ENCODE peak calls at places on chromosome X, in five cellular contexts. V is SW480; Y is epithelial cell of esophagus; Q is stimulated activated CD4-positive, alpha-beta T cell treated with anti-CD3 and anti-CD28 coated beads, Interleukin-1b, Interleukin-23, amount 100 ng/mL, for 24 hours; A is activated CD4-positive, alpha-beta T cell treated with anti-CD3 and anti-CD28 coated beads, Interleukin-2, amount 50 U/mL, for 24 hours. W is an unnamed sample.

GRCh38 chrX:3468031-3468430 is 121.6 kb upstream of the MXRA5 start:
- DNase-seq in V (no peak), Y (no peak), Q (no peak), A (no peak), W (no peak)

GRCh38 chrX:63750846-63751245 is 34.2 kb downstream of the ARHGEF9 start:
- DNase-seq in V (no peak), Y (no peak), Q (no peak), A (no peak), W (no peak)

GRCh38 chrX:119682019-119682989 is 10.7 kb downstream of the SEPTIN6 start:
- DNase-seq in V (no peak), Y (no peak), Q (no peak), A (no peak), W (no peak)

GRCh38 chrX:68439341-68439740 is 6.0 kb upstream of the OPHN1 start:
- DNase-seq in V (no peak), Y (no peak), Q (no peak), A (no peak), W (no peak)

GRCh38 chrX:97372006-97372766 is 488.5 kb downstream of the RPA4 start:
- DNase-seq in V (no peak), Y (no peak), Q (no peak), A (no peak), W (no peak)

GRCh38 chrX:107747596-107748161 is 27.9 kb downstream of the TSC22D3 start:
- DNase-seq in V (peak; percentile 81), Y (peak; percentile 84), Q (no peak), A (no peak), W (no peak)

GRCh38 chrX:140918398-140919043 is 83.9 kb upstream of the SPANXB1 start:
- DNase-seq in V (peak; percentile 49), Y (peak; percentile 64), Q (no peak), A (no peak), W (peak; percentile 64)

GRCh38 chrX:4622768-4623167 is 909.3 kb upstream of the PRKX start:
- DNase-seq in V (no peak), Y (no peak), Q (no peak), A (no peak), W (no peak)

GRCh38 chrX:10085223-10085622 is 71.6 kb upstream of the CLCN4 start:
- DNase-seq in V (no peak), Y (no peak), Q (no peak), A (no peak), W (no peak)

GRCh38 chrX:12400218-12400617 is 261.9 kb downstream of the FRMPD4 start:
- DNase-seq in V (no peak), Y (no peak), Q (no peak), A (no peak), W (no peak)

GRCh38 chrX:70289793-70290770 is at the start of the genes KIF4A and PDZD11:
- DNase-seq in V (peak; percentile 81), Y (peak; percentile 83), Q (peak; percentile 70), A (peak; percentile 40), W (peak; percentile 76)

GRCh38 chrX:16687514-16687913 is 25.0 kb downstream of the CTPS2 start:
- DNase-seq in V (no peak), Y (no peak), Q (no peak), A (no peak), W (no peak)

GRCh38 chrX:13463608-13464007 is 105.8 kb upstream of the EGFL6 start:
- DNase-seq in V (peak; percentile 42), Y (peak; percentile 83), Q (no peak), A (no peak), W (peak; percentile 51)

GRCh38 chrX:22686138-22686541 is 313.6 kb upstream of the DDX53 start:
- DNase-seq in V (peak; percentile 4), Y (peak; percentile 3), Q (no peak), A (no peak), W (peak; percentile 79)

GRCh38 chrX:54067741-54068140 is 23.5 kb upstream of the PHF8 start:
- DNase-seq in V (no peak), Y (no peak), Q (no peak), A (no peak), W (no peak)

GRCh38 chrX:105618393-105619101 is 203.8 kb upstream of the NRK start:
- DNase-seq in V (no peak), Y (peak; percentile 51), Q (no peak), A (no peak), W (no peak)

GRCh38 chrX:13892856-13893255 is 76.0 kb upstream of the GPM6B start:
- DNase-seq in V (no peak), Y (peak; percentile 64), Q (no peak), A (no peak), W (no peak)

GRCh38 chrX:132037479-132037993 is 14.4 kb downstream of the STK26 start:
- DNase-seq in V (no peak), Y (no peak), Q (no peak), A (no peak), W (no peak)

GRCh38 chrX:10932842-10933440 is 178.2 kb upstream of the HCCS start:
- DNase-seq in V (no peak), Y (peak; percentile 11), Q (no peak), A (no peak), W (no peak)

GRCh38 chrX:47584714-47585113 is 2.5 kb downstream of the TIMP1 start:
- DNase-seq in V (no peak), Y (no peak), Q (no peak), A (no peak), W (no peak)

GRCh38 chrX:95318882-95319281 is 1365.8 kb upstream of the DIAPH2 start:
- DNase-seq in V (no peak), Y (peak; percentile 22), Q (no peak), A (no peak), W (peak; percentile 26)

GRCh38 chrX:77668391-77669237 is 117.4 kb downstream of the ATRX start:
- DNase-seq in V (no peak), Y (peak; percentile 59), Q (no peak), A (no peak), W (peak; percentile 67)

GRCh38 chrX:5869786-5870185 is 358.9 kb downstream of the NLGN4X start:
- DNase-seq in V (no peak), Y (peak; percentile 9), Q (no peak), A (no peak), W (no peak)

GRCh38 chrX:13721819-13722527 is 12.4 kb downstream of the TRAPPC2 start:
- DNase-seq in V (no peak), Y (peak; percentile 36), Q (no peak), A (no peak), W (no peak)

GRCh38 chrX:136262812-136263315 is 11.7 kb upstream of the MAP7D3 start:
- DNase-seq in V (no peak), Y (no peak), Q (no peak), A (no peak), W (no peak)

GRCh38 chrX:134735015-134735414 is 76.7 kb upstream of the PLAC1 start:
- DNase-seq in V (no peak), Y (no peak), Q (no peak), A (no peak), W (no peak)

GRCh38 chrX:30657542-30658238 is 4.5 kb downstream of the GK start:
- DNase-seq in V (no peak), Y (peak; percentile 84), Q (no peak), A (no peak), W (no peak)

GRCh38 chrX:119981286-119982070 is 37.9 kb upstream of the NKAP start:
- DNase-seq in V (peak; percentile 34), Y (peak; percentile 36), Q (no peak), A (no peak), W (peak; percentile 39)

GRCh38 chrX:106959897-106960296 is 39.7 kb downstream of the CLDN2 start:
- DNase-seq in V (peak; percentile 13), Y (peak; percentile 21), Q (no peak), A (no peak), W (no peak)

GRCh38 chrX:14027031-14027430 is 2.7 kb downstream of the GEMIN8 start:
- DNase-seq in V (no peak), Y (peak; percentile 51), Q (no peak), A (no peak), W (no peak)

GRCh38 chrX:41333744-41333993 is 293 bp upstream of the DDX3X start:
- DNase-seq in V (no peak), Y (peak; percentile 76), Q (peak; percentile 47), A (no peak), W (peak; percentile 82)

GRCh38 chrX:25025615-25026014 is 9.8 kb upstream of the ARX start:
- DNase-seq in V (no peak), Y (peak; percentile 60), Q (no peak), A (no peak), W (no peak)

GRCh38 chrX:68724531-68725020 is 77.1 kb downstream of the STARD8 start:
- DNase-seq in V (no peak), Y (no peak), Q (no peak), A (no peak), W (no peak)

GRCh38 chrX:24145340-24146186 is 4.0 kb upstream of the ZFX start:
- DNase-seq in V (no peak), Y (peak; percentile 50), Q (no peak), A (no peak), W (peak; percentile 29)

GRCh38 chrX:13535371-13535770 is 34.0 kb upstream of the EGFL6 start:
- DNase-seq in V (no peak), Y (no peak), Q (no peak), A (no peak), W (peak; percentile 11)

GRCh38 chrX:87338510-87338909 is 179.1 kb upstream of the KLHL4 start:
- DNase-seq in V (peak; percentile 20), Y (peak; percentile 28), Q (no peak), A (no peak), W (peak; percentile 31)